ENCODE peak calls at places on chromosomes 16 and 17, in nine cellular contexts. One of them, this sample, is unnamed.

GRCh38 chr17:8237175-8237574 is 10.7 kb downstream of the CTC1 start:
- DNase-seq in suprapubic skin: no peak
- DNase-seq in transverse colon: no peak
- DNase-seq in HL-60: no peak
- DNase-seq in K562: peak
- DNase-seq in HCT116: no peak
- DNase-seq in prostate gland: no peak
- DNase-seq in stomach: no peak
- DNase-seq in breast epithelium: no peak
- DNase-seq in this sample: no peak

GRCh38 chr17:34354637-34355036 is 1.6 kb upstream of the CCL13 start:
- DNase-seq in suprapubic skin: no peak
- DNase-seq in transverse colon: no peak
- DNase-seq in HL-60: no peak
- DNase-seq in K562: no peak
- DNase-seq in HCT116: no peak
- DNase-seq in prostate gland: no peak
- DNase-seq in stomach: no peak
- DNase-seq in breast epithelium: no peak
- DNase-seq in this sample: no peak

GRCh38 chr17:38701504-38702165 is 3.4 kb upstream of the MLLT6 start:
- DNase-seq in suprapubic skin: peak
- DNase-seq in transverse colon: peak
- DNase-seq in HL-60: peak
- DNase-seq in K562: peak
- DNase-seq in HCT116: no peak
- DNase-seq in prostate gland: no peak
- DNase-seq in stomach: no peak
- DNase-seq in breast epithelium: peak
- DNase-seq in this sample: no peak

GRCh38 chr17:17125136-17126084 is 80.7 kb downstream of the PLD6 start:
- DNase-seq in suprapubic skin: no peak
- DNase-seq in transverse colon: no peak
- DNase-seq in HL-60: no peak
- DNase-seq in K562: no peak
- DNase-seq in HCT116: no peak
- DNase-seq in prostate gland: no peak
- DNase-seq in stomach: no peak
- DNase-seq in breast epithelium: no peak
- DNase-seq in this sample: no peak

GRCh38 chr17:55454906-55455474 is 33.4 kb upstream of the MMD start:
- DNase-seq in suprapubic skin: no peak
- DNase-seq in transverse colon: no peak
- DNase-seq in HL-60: no peak
- DNase-seq in K562: no peak
- DNase-seq in HCT116: no peak
- DNase-seq in prostate gland: peak
- DNase-seq in stomach: no peak
- DNase-seq in breast epithelium: no peak
- DNase-seq in this sample: no peak

GRCh38 chr17:40362696-40363479 is 1.6 kb downstream of the GJD3 start:
- DNase-seq in suprapubic skin: peak
- DNase-seq in transverse colon: peak
- DNase-seq in HL-60: peak
- DNase-seq in K562: peak
- DNase-seq in HCT116: peak
- DNase-seq in prostate gland: no peak
- DNase-seq in stomach: peak
- DNase-seq in breast epithelium: no peak
- DNase-seq in this sample: peak

GRCh38 chr16:6428861-6429260 is 903.8 kb upstream of the RBFOX1 start:
- DNase-seq in suprapubic skin: no peak
- DNase-seq in transverse colon: no peak
- DNase-seq in HL-60: no peak
- DNase-seq in K562: no peak
- DNase-seq in HCT116: no peak
- DNase-seq in prostate gland: no peak
- DNase-seq in stomach: no peak
- DNase-seq in breast epithelium: no peak
- DNase-seq in this sample: no peak

GRCh38 chr17:72520665-72521303 is 400.0 kb downstream of the SOX9 start:
- DNase-seq in suprapubic skin: no peak
- DNase-seq in transverse colon: no peak
- DNase-seq in HL-60: no peak
- DNase-seq in K562: no peak
- DNase-seq in HCT116: no peak
- DNase-seq in prostate gland: no peak
- DNase-seq in stomach: no peak
- DNase-seq in breast epithelium: no peak
- DNase-seq in this sample: no peak

GRCh38 chr16:19936431-19936830 is 51.8 kb upstream of the GPRC5B start:
- DNase-seq in suprapubic skin: no peak
- DNase-seq in transverse colon: no peak
- DNase-seq in HL-60: peak
- DNase-seq in K562: no peak
- DNase-seq in HCT116: no peak
- DNase-seq in prostate gland: no peak
- DNase-seq in stomach: no peak
- DNase-seq in breast epithelium: no peak
- DNase-seq in this sample: no peak

GRCh38 chr16:19938536-19938935 is 53.9 kb upstream of the GPRC5B start:
- DNase-seq in suprapubic skin: no peak
- DNase-seq in transverse colon: no peak
- DNase-seq in HL-60: no peak
- DNase-seq in K562: no peak
- DNase-seq in HCT116: no peak
- DNase-seq in prostate gland: no peak
- DNase-seq in stomach: no peak
- DNase-seq in breast epithelium: no peak
- DNase-seq in this sample: no peak

GRCh38 chr16:19929062-19929511 is 44.4 kb upstream of the GPRC5B start:
- DNase-seq in suprapubic skin: no peak
- DNase-seq in transverse colon: no peak
- DNase-seq in HL-60: no peak
- DNase-seq in K562: no peak
- DNase-seq in HCT116: no peak
- DNase-seq in prostate gland: no peak
- DNase-seq in stomach: no peak
- DNase-seq in breast epithelium: no peak
- DNase-seq in this sample: no peak

GRCh38 chr16:19935696-19936095 is 51.0 kb upstream of the GPRC5B start:
- DNase-seq in suprapubic skin: no peak
- DNase-seq in transverse colon: no peak
- DNase-seq in HL-60: no peak
- DNase-seq in K562: no peak
- DNase-seq in HCT116: no peak
- DNase-seq in prostate gland: no peak
- DNase-seq in stomach: no peak
- DNase-seq in breast epithelium: no peak
- DNase-seq in this sample: no peak

GRCh38 chr16:19933740-19934139 is 49.1 kb upstream of the GPRC5B start:
- DNase-seq in suprapubic skin: no peak
- DNase-seq in transverse colon: no peak
- DNase-seq in HL-60: no peak
- DNase-seq in K562: peak
- DNase-seq in HCT116: no peak
- DNase-seq in prostate gland: no peak
- DNase-seq in stomach: no peak
- DNase-seq in breast epithelium: no peak
- DNase-seq in this sample: no peak
- TF ChIP-seq POLR2AphosphoS5 in suprapubic skin: no peak
- TF ChIP-seq POLR2AphosphoS5 in transverse colon: no peak
- TF ChIP-seq POLR2AphosphoS5 in HL-60: no peak
- TF ChIP-seq POLR2AphosphoS5 in K562: no peak
- TF ChIP-seq POLR2AphosphoS5 in HCT116: no peak
- TF ChIP-seq POLR2AphosphoS5 in prostate gland: no peak
- TF ChIP-seq POLR2AphosphoS5 in stomach: no peak
- TF ChIP-seq POLR2AphosphoS5 in breast epithelium: no peak
- TF ChIP-seq POLR2AphosphoS5 in this sample: no peak

GRCh38 chr16:11666108-11667055 is 1.9 kb upstream of the SNN start:
- DNase-seq in suprapubic skin: no peak
- DNase-seq in transverse colon: no peak
- DNase-seq in HL-60: no peak
- DNase-seq in K562: no peak
- DNase-seq in HCT116: no peak
- DNase-seq in prostate gland: no peak
- DNase-seq in stomach: no peak
- DNase-seq in breast epithelium: no peak
- DNase-seq in this sample: no peak

GRCh38 chr16:11668590-11669379 is 530 bp downstream of the SNN start:
- DNase-seq in suprapubic skin: no peak
- DNase-seq in transverse colon: no peak
- DNase-seq in HL-60: no peak
- DNase-seq in K562: no peak
- DNase-seq in HCT116: no peak
- DNase-seq in prostate gland: no peak
- DNase-seq in stomach: no peak
- DNase-seq in breast epithelium: no peak
- DNase-seq in this sample: no peak

GRCh38 chr16:11667221-11667823 is 933 bp upstream of the SNN start:
- DNase-seq in suprapubic skin: no peak
- DNase-seq in transverse colon: no peak
- DNase-seq in HL-60: no peak
- DNase-seq in K562: no peak
- DNase-seq in HCT116: no peak
- DNase-seq in prostate gland: no peak
- DNase-seq in stomach: no peak
- DNase-seq in breast epithelium: no peak
- DNase-seq in this sample: no peak

GRCh38 chr16:11669380-11670146 is 1.3 kb downstream of the SNN start:
- DNase-seq in suprapubic skin: no peak
- DNase-seq in transverse colon: peak
- DNase-seq in HL-60: peak
- DNase-seq in K562: no peak
- DNase-seq in HCT116: no peak
- DNase-seq in prostate gland: no peak
- DNase-seq in stomach: no peak
- DNase-seq in breast epithelium: peak
- DNase-seq in this sample: no peak

DNA sequence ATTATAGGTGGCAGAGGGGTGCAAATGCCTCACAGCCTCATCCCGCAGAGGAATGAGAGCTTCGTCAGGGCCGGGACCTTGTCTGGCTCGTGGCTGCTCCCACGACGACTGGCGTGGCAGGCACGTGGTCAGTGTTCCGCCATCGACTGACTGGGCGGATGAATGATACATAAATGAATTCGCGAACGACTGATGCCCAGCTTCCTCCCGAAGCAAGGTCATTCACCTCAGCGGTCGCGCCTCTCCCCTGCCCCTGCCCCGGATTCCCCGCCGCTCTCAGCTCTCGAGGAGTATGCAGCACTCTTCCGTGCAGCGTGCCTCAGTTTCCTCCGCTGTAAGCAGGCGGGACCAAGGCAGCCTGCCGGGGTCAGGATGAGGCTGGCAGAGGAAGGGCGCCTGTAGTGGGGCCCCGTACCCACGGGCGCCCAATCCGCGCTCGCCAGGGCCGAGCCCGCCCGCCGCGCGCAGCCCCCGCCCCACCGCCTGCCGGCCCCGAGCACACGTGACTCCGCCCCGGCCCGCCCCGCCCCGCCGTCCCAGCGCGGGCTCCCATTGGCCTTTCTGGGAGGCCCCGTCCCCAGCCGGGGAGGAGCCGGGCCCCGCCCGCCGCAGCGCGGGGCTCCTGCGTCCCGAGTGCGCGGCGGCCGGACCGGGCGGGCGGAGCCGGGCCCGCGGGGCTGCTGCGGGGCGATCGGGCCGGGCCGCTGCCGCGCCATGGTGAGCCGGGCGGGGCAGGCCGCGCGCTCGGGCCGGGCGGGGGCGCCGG is at the start of gene SNN:
- DNase-seq in suprapubic skin: peak
- DNase-seq in transverse colon: peak
- DNase-seq in HL-60: peak
- DNase-seq in K562: peak
- DNase-seq in HCT116: peak
- DNase-seq in prostate gland: peak
- DNase-seq in stomach: peak
- DNase-seq in breast epithelium: peak
- DNase-seq in this sample: peak
- TF ChIP-seq POLR2AphosphoS5 in suprapubic skin: no peak
- TF ChIP-seq POLR2AphosphoS5 in transverse colon: no peak
- TF ChIP-seq POLR2AphosphoS5 in HL-60: no peak
- TF ChIP-seq POLR2AphosphoS5 in K562: no peak
- TF ChIP-seq POLR2AphosphoS5 in HCT116: peak
- TF ChIP-seq POLR2AphosphoS5 in prostate gland: no peak
- TF ChIP-seq POLR2AphosphoS5 in stomach: peak
- TF ChIP-seq POLR2AphosphoS5 in breast epithelium: peak
- TF ChIP-seq POLR2AphosphoS5 in this sample: no peak

DNA sequence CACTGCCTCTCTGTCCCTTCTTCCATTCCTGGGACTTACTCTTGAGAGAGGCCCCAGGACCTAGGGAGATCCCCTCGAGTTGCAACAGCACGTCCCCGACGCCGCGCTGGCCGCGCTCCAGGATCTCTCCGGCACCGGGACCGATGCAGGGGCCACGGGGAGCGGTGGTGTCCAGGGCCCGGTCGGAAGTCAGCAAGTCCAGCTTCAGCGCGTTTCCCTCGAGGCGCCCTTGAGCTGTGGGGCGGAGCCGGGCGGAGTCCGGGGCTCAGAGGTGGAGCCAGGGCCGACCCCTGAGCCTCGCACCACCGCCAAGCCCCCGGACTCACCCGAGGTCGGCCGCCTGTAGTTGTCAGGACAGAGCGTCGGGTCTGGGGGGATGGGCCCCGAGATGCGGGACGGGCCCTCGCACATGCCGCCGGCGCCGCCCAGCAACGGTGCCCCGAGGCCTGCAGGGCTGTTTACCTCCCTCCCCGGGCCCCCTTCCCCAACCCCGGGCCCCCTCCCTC is 465 bp downstream of the ENKD1 start:
- DNase-seq in suprapubic skin: peak
- DNase-seq in transverse colon: peak
- DNase-seq in HL-60: no peak
- DNase-seq in K562: peak
- DNase-seq in HCT116: no peak
- DNase-seq in prostate gland: no peak
- DNase-seq in stomach: no peak
- DNase-seq in breast epithelium: no peak
- DNase-seq in this sample: peak
- TF ChIP-seq POLR2AphosphoS5 in suprapubic skin: no peak
- TF ChIP-seq POLR2AphosphoS5 in transverse colon: no peak
- TF ChIP-seq POLR2AphosphoS5 in HL-60: no peak
- TF ChIP-seq POLR2AphosphoS5 in K562: no peak
- TF ChIP-seq POLR2AphosphoS5 in HCT116: peak
- TF ChIP-seq POLR2AphosphoS5 in prostate gland: no peak
- TF ChIP-seq POLR2AphosphoS5 in stomach: no peak
- TF ChIP-seq POLR2AphosphoS5 in breast epithelium: no peak
- TF ChIP-seq POLR2AphosphoS5 in this sample: no peak

GRCh38 chr17:57478851-57479250 is 222.5 kb downstream of the MSI2 start:
- DNase-seq in suprapubic skin: no peak
- DNase-seq in transverse colon: no peak
- DNase-seq in HL-60: no peak
- DNase-seq in K562: no peak
- DNase-seq in HCT116: no peak
- DNase-seq in prostate gland: no peak
- DNase-seq in stomach: no peak
- DNase-seq in breast epithelium: no peak
- DNase-seq in this sample: no peak

GRCh38 chr17:57482657-57483056 is 226.3 kb downstream of the MSI2 start:
- DNase-seq in suprapubic skin: no peak
- DNase-seq in transverse colon: no peak
- DNase-seq in HL-60: no peak
- DNase-seq in K562: no peak
- DNase-seq in HCT116: no peak
- DNase-seq in prostate gland: no peak
- DNase-seq in stomach: no peak
- DNase-seq in breast epithelium: no peak
- DNase-seq in this sample: no peak

GRCh38 chr17:57478433-57478832 is 222.1 kb downstream of the MSI2 start:
- DNase-seq in suprapubic skin: no peak
- DNase-seq in transverse colon: no peak
- DNase-seq in HL-60: no peak
- DNase-seq in K562: no peak
- DNase-seq in HCT116: no peak
- DNase-seq in prostate gland: no peak
- DNase-seq in stomach: no peak
- DNase-seq in breast epithelium: no peak
- DNase-seq in this sample: no peak

GRCh38 chr17:57481901-57482300 is 225.6 kb downstream of the MSI2 start:
- DNase-seq in suprapubic skin: no peak
- DNase-seq in transverse colon: no peak
- DNase-seq in HL-60: no peak
- DNase-seq in K562: peak
- DNase-seq in HCT116: no peak
- DNase-seq in prostate gland: no peak
- DNase-seq in stomach: no peak
- DNase-seq in breast epithelium: no peak
- DNase-seq in this sample: no peak

GRCh38 chr17:57480438-57481196 is 224.3 kb downstream of the MSI2 start:
- DNase-seq in suprapubic skin: no peak
- DNase-seq in transverse colon: no peak
- DNase-seq in HL-60: no peak
- DNase-seq in K562: no peak
- DNase-seq in HCT116: no peak
- DNase-seq in prostate gland: peak
- DNase-seq in stomach: no peak
- DNase-seq in breast epithelium: peak
- DNase-seq in this sample: no peak
- TF ChIP-seq POLR2AphosphoS5 in suprapubic skin: no peak
- TF ChIP-seq POLR2AphosphoS5 in transverse colon: no peak
- TF ChIP-seq POLR2AphosphoS5 in HL-60: no peak
- TF ChIP-seq POLR2AphosphoS5 in K562: no peak
- TF ChIP-seq POLR2AphosphoS5 in HCT116: no peak
- TF ChIP-seq POLR2AphosphoS5 in prostate gland: no peak
- TF ChIP-seq POLR2AphosphoS5 in stomach: no peak
- TF ChIP-seq POLR2AphosphoS5 in breast epithelium: no peak
- TF ChIP-seq POLR2AphosphoS5 in this sample: no peak

This sample was measured in sigmoid colon.